ENCODE peak calls at places on chromosomes 13 and 19, in five cellular contexts. N, M, W, J and K are unnamed samples.

GRCh38 chr13:21443171-21443570 is 15.9 kb downstream of the ZDHHC20 start:
- DNase-seq in N (no peak), M (no peak), W (no peak), J (no peak), K (no peak)

GRCh38 chr13:47661076-47661475 is 340.0 kb downstream of the SUCLA2 start:
- DNase-seq in N (peak; percentile 83), M (peak; percentile 66), W (no peak), J (peak; percentile 28), K (no peak)

GRCh38 chr13:65784088-65784816 is 1445.9 kb downstream of the PCDH9 start:
- DNase-seq in N (no peak), M (no peak), W (no peak), J (no peak), K (no peak)

GRCh38 chr13:48004201-48004600 is 3.1 kb upstream of the SUCLA2 start:
- DNase-seq in N (no peak), M (no peak), W (no peak), J (no peak), K (no peak)

GRCh38 chr13:28584873-28585317 is 74.0 kb upstream of the POMP start:
- DNase-seq in N (no peak), M (peak; percentile 55), W (no peak), J (peak; percentile 6), K (no peak)

GRCh38 chr13:52155177-52155576 is 4.2 kb downstream of the NEK3 start:
- DNase-seq in N (no peak), M (no peak), W (no peak), J (no peak), K (no peak)

GRCh38 chr19:41445575-41445974 is 2.6 kb downstream of the ERICH4 start:
- DNase-seq in N (no peak), M (no peak), W (no peak), J (no peak), K (no peak)

GRCh38 chr19:46299004-46299509 is 2.2 kb downstream of the HIF3A start:
- DNase-seq in N (peak; percentile 83), M (peak; percentile 41), W (peak; percentile 45), J (peak; percentile 59), K (peak; percentile 26)

GRCh38 chr19:45952691-45953505 is 20.8 kb downstream of the NOVA2 start:
- DNase-seq in N (peak; percentile 7), M (peak; percentile 10), W (no peak), J (peak; percentile 6), K (no peak)

GRCh38 chr19:54893406-54893805 is 12.5 kb upstream of the NCR1 start:
- DNase-seq in N (no peak), M (no peak), W (no peak), J (no peak), K (no peak)

GRCh38 chr13:33194820-33195692 is 90.5 kb downstream of the STARD13 start:
- DNase-seq in N (peak; percentile 99), M (peak; percentile 95), W (no peak), J (peak; percentile 88), K (no peak)

GRCh38 chr19:10344780-10345179 is 5.4 kb upstream of the ICAM3 start:
- DNase-seq in N (peak; percentile 16), M (no peak), W (no peak), J (no peak), K (no peak)

GRCh38 chr13:26964278-26965057 is 203.9 kb upstream of the GPR12 start:
- DNase-seq in N (peak; percentile 70), M (peak; percentile 59), W (no peak), J (no peak), K (no peak)

GRCh38 chr13:20633802-20634201 is 66.8 kb downstream of the IFT88 start:
- DNase-seq in N (no peak), M (no peak), W (no peak), J (no peak), K (no peak)

GRCh38 chr19:8631425-8631819 is 989 bp downstream of the NFILZ start:
- DNase-seq in N (peak; percentile 83), M (peak; percentile 81), W (no peak), J (peak; percentile 92), K (no peak)

GRCh38 chr13:81795710-81796109 is 1454.8 kb upstream of the SPRY2 start:
- DNase-seq in N (no peak), M (no peak), W (no peak), J (no peak), K (no peak)

GRCh38 chr19:50658438-50659317 is 9.4 kb downstream of the C19orf81 start:
- DNase-seq in N (peak; percentile 29), M (no peak), W (peak; percentile 68), J (no peak), K (no peak)

GRCh38 chr13:42660367-42660965 is 86.5 kb downstream of the TNFSF11 start:
- DNase-seq in N (no peak), M (no peak), W (no peak), J (peak; percentile 20), K (peak; percentile 32)

GRCh38 chr13:96898855-96899254 is 95.4 kb downstream of the OXGR1 start:
- DNase-seq in N (no peak), M (no peak), W (no peak), J (no peak), K (no peak)

GRCh38 chr13:43469791-43470190 is 317.0 kb downstream of the ENOX1 start:
- DNase-seq in N (no peak), M (no peak), W (no peak), J (no peak), K (no peak)

GRCh38 chr19:10007811-10008211 is 2.5 kb downstream of the COL5A3 start:
- DNase-seq in N (peak; percentile 51), M (peak; percentile 47), W (no peak), J (peak; percentile 41), K (no peak)

GRCh38 chr19:49361438-49362047 is 673 bp downstream of the TEAD2 start:
- DNase-seq in N (peak; percentile 48), M (peak; percentile 65), W (peak; percentile 56), J (peak; percentile 53), K (peak; percentile 30)

GRCh38 chr19:45908956-45909355 is 5.6 kb downstream of the NANOS2 start:
- DNase-seq in N (no peak), M (no peak), W (no peak), J (no peak), K (no peak)

GRCh38 chr19:55080121-55080914 is 4.6 kb downstream of the EPS8L1 start:
- DNase-seq in N (peak; percentile 51), M (no peak), W (peak; percentile 84), J (no peak), K (no peak)

GRCh38 chr19:13398780-13399726 is 107.2 kb downstream of the CACNA1A start:
- DNase-seq in N (peak; percentile 74), M (peak; percentile 83), W (peak; percentile 80), J (peak; percentile 63), K (no peak)

GRCh38 chr13:88085036-88085435 is 413.9 kb downstream of the SLITRK5 start:
- DNase-seq in N (no peak), M (no peak), W (no peak), J (no peak), K (no peak)

GRCh38 chr13:99517577-99517976 is 16.3 kb downstream of the TM9SF2 start:
- DNase-seq in N (no peak), M (no peak), W (no peak), J (no peak), K (no peak)
- H3K4me3 ChIP-seq in N (no peak overlapping the region), M (no peak overlapping the region), W (no peak overlapping the region), J (no peak overlapping the region), K (no peak overlapping the region)

GRCh38 chr19:39497850-39498261 is 891 bp upstream of the DLL3 start:
- DNase-seq in N (no peak), M (peak; percentile 14), W (no peak), J (no peak), K (no peak)
- TF ChIP-seq CTCF in N (peak; percentile 69), M (peak; percentile 7), W (no peak), J (peak; percentile 43), K (peak; percentile 32)

DNA sequence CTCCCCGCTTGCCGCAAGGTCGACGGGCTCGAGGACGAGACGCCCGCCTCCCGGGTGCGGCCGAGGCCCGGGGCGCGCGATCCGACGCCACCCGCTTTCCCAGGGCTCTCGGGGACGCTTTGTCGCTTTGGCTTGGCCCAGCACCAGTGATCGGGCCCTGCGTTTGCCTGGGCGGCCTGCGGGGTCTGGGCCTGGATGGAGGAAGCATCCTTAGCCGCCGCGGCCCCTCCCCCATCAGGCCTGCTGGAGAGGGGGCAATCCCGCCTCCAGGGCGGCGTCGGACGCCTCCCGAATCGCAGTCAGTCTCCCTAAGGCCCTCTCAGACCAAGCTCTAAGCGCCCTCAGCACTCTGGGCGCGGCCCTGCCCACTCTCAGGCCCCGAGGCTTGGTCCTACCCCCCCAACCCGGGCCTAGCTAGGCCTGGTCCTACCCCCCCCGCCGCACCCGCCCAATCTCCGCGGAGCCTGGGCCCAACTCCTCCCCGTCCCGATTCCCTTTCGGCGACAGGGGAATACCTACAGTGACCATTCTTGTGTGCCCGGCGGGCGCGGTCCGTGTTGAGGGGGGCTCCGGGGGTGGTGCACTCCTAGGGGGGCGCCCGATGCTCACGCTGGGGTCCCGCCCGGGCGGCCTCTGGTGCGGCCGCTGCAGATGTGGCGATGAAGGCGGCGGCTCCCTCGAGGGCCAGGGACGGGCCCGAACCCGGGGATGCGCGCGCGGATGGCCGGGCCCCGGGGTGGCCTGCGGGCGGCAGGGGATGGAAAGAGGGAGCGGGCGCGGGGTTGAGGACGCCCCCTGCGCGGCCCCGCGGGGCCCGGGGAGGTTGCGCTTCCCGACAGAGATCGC is 542 bp downstream of the ELAVL3 start:
- DNase-seq in N (no peak), M (no peak), W (no peak), J (no peak), K (no peak)
- H3K4me3 ChIP-seq in N (no peak overlapping the region), M (no peak overlapping the region), W (no peak overlapping the region), J (no peak overlapping the region), K (no peak overlapping the region)

GRCh38 chr13:46289260-46289955 is 77.7 kb downstream of the LRRC63 start:
- DNase-seq in N (no peak), M (no peak), W (no peak), J (no peak), K (peak; percentile 61)
- TF ChIP-seq CTCF in N (no peak), M (no peak), W (no peak), J (no peak), K (no peak)

GRCh38 chr19:30371157-30371845 is 883 bp upstream of the ZNF536 start:
- DNase-seq in N (no peak), M (no peak), W (no peak), J (no peak), K (no peak)
- H3K4me3 ChIP-seq in N (no peak overlapping the region), M (no peak overlapping the region), W (no peak overlapping the region), J (no peak overlapping the region), K (no peak overlapping the region)

GRCh38 chr19:2524840-2525723 is 49.2 kb downstream of the GADD45B start:
- DNase-seq in N (peak; percentile 82), M (peak; percentile 56), W (peak; percentile 87), J (no peak), K (no peak)

GRCh38 chr19:2527171-2527570 is 51.2 kb downstream of the GADD45B start:
- DNase-seq in N (no peak), M (no peak), W (no peak), J (no peak), K (no peak)

GRCh38 chr19:2527716-2528115 is 51.8 kb downstream of the GADD45B start:
- DNase-seq in N (no peak), M (no peak), W (no peak), J (no peak), K (no peak)

GRCh38 chr19:2524361-2524839 is 48.5 kb downstream of the GADD45B start:
- DNase-seq in N (no peak), M (no peak), W (no peak), J (no peak), K (no peak)

GRCh38 chr19:2523630-2524311 is 47.8 kb downstream of the GADD45B start:
- DNase-seq in N (peak; percentile 73), M (peak; percentile 86), W (no peak), J (peak; percentile 79), K (no peak)
- TF ChIP-seq CTCF in N (peak; percentile 69), M (peak; percentile 38), W (no peak), J (peak; percentile 64), K (no peak)